ENCODE peak calls at places on chromosome 20, in nine cellular contexts. T is endothelial cell, E is GM12864, M is cardiac fibroblast, A is GM13976, W is cardiac muscle cell, F is BE2C, V is LNCaP clone FGC, P is kidney. U is an unnamed sample.

GRCh38 chr20:51050636-51051035 is 27.7 kb upstream of the KCNG1 start:
- DNase-seq in T (no peak), E (no peak), M (no peak), A (no peak), W (peak; percentile 50), F (no peak), V (no peak), P (no peak), U (no peak)

GRCh38 chr20:20373046-20373706 is 5.3 kb downstream of the INSM1 start:
- DNase-seq in T (no peak), E (no peak), M (peak; percentile 23), A (no peak), W (peak; percentile 36), F (peak; percentile 58), V (no peak), P (no peak), U (peak; percentile 53)

GRCh38 chr20:16490696-16491095 is 82.6 kb downstream of the KIF16B start:
- DNase-seq in T (no peak), E (no peak), M (no peak), A (no peak), W (no peak), F (no peak), V (no peak), P (no peak), U (no peak)

GRCh38 chr20:50322703-50323131 is 132.1 kb downstream of the CEBPB start:
- DNase-seq in T (no peak), E (no peak), M (no peak), A (no peak), W (no peak), F (no peak), V (no peak), P (no peak), U (no peak)

GRCh38 chr20:56665806-56666205 is 36.7 kb downstream of the TFAP2C start:
- DNase-seq in T (no peak), E (no peak), M (no peak), A (no peak), W (no peak), F (no peak), V (no peak), P (no peak), U (no peak)

GRCh38 chr20:7113577-7114466 is 346.3 kb downstream of the BMP2 start:
- DNase-seq in T (peak; percentile 60), E (no peak), M (peak; percentile 57), A (no peak), W (peak; percentile 61), F (peak; percentile 56), V (no peak), P (no peak), U (no peak)

GRCh38 chr20:46264391-46265266 is 43.7 kb downstream of the CDH22 start:
- DNase-seq in T (no peak), E (no peak), M (no peak), A (no peak), W (no peak), F (no peak), V (no peak), P (no peak), U (no peak)

GRCh38 chr20:4563534-4563933 is 158.2 kb upstream of the PRND start:
- DNase-seq in T (peak; percentile 56), E (no peak), M (peak; percentile 72), A (no peak), W (peak; percentile 84), F (no peak), V (peak; percentile 14), P (no peak), U (peak; percentile 76)

GRCh38 chr20:62861732-62862336 is at the start of gene TCFL5:
- DNase-seq in T (peak; percentile 97), E (peak; percentile 25), M (peak; percentile 93), A (peak; percentile 99), W (peak; percentile 90), F (peak; percentile 92), V (peak; percentile 61), P (peak; percentile 96), U (peak; percentile 75)

GRCh38 chr20:6126846-6127245 is 4.0 kb upstream of the FERMT1 start:
- DNase-seq in T (no peak), E (no peak), M (no peak), A (no peak), W (no peak), F (no peak), V (no peak), P (no peak), U (no peak)

GRCh38 chr20:54726687-54727086 is 251.3 kb downstream of the DOK5 start:
- DNase-seq in T (no peak), E (no peak), M (no peak), A (no peak), W (no peak), F (peak; percentile 7), V (no peak), P (no peak), U (no peak)

GRCh38 chr20:46122071-46122470 is 4.0 kb downstream of the CD40 start:
- DNase-seq in T (no peak), E (no peak), M (peak; percentile 58), A (no peak), W (peak; percentile 75), F (no peak), V (no peak), P (peak; percentile 29), U (peak; percentile 19)

GRCh38 chr20:51758978-51759544 is 9.1 kb downstream of the ATP9A start:
- DNase-seq in T (no peak), E (no peak), M (peak; percentile 31), A (no peak), W (peak; percentile 32), F (no peak), V (no peak), P (no peak), U (no peak)

GRCh38 chr20:549720-550496 is 6.3 kb upstream of the CSNK2A1 start:
- DNase-seq in T (no peak), E (no peak), M (no peak), A (no peak), W (no peak), F (no peak), V (no peak), P (no peak), U (no peak)
- TF ChIP-seq CTCF in T (no peak), E (no peak), M (no peak), A (no peak), W (no peak), F (no peak), V (peak; percentile 2), P (no peak), U (no peak)

DNA sequence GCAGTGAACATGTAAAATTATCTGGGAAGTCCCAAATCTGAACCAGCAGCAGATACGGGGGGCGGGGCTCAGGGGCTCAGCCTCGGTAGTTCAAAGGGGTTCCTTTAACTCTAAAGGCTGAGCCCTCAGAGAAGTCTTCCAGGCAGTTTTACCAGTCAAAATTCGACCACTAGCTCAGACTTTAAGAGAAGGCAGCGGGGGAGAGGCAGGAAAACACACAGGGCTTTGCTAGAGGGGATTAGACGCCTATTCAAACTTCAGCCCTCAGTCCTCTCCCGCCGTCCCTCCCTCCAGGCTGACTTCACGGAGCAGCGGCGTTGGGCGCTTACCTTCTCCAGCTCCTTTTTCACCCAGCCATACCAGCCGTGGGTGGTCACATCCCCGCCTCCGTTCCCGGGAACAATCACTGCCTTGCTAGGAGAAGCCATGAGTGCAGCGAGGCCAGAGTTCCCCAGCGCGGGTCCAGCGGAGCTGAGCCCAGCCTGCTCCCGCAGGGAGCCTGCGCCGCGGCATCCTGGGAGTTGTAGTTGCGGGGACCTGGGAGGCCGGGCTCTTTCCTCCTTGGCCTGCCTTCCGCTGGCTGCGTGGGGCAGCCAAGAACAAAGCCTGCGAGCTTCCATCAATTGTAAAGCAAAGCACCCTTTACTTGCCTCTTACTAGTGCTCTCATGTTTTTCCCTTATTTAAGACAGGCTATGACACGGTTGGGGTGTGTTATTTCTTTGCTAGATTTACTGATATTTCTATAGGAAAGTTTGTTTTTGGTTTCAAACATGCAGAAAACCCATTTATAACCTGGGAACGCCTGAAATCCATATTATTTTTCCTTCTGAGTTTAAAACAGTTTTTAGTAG is at the start of gene RBBP9:
- DNase-seq in T (peak; percentile 86), E (peak; percentile 29), M (peak; percentile 87), A (peak; percentile 89), W (peak; percentile 89), F (peak; percentile 91), V (peak; percentile 55), P (peak; percentile 93), U (peak; percentile 65)
- TF ChIP-seq CTCF in T (no peak), E (no peak), M (no peak), A (no peak), W (no peak), F (no peak), V (no peak), P (no peak), U (no peak)

GRCh38 chr20:48618631-48619030 is 209.2 kb downstream of the PREX1 start:
- DNase-seq in T (no peak), E (no peak), M (no peak), A (no peak), W (no peak), F (no peak), V (no peak), P (peak; percentile 58), U (no peak)
- TF ChIP-seq CTCF in T (no peak), E (no peak), M (no peak), A (no peak), W (no peak), F (no peak), V (no peak), P (no peak), U (no peak)

GRCh38 chr20:1431158-1431557 is 35.5 kb downstream of the NSFL1C start:
- DNase-seq in T (no peak), E (no peak), M (no peak), A (no peak), W (no peak), F (no peak), V (no peak), P (no peak), U (no peak)
- TF ChIP-seq CTCF in T (no peak), E (no peak), M (no peak), A (no peak), W (no peak), F (no peak), V (no peak), P (no peak), U (no peak)

U was measured in HFFc6.